ENCODE peak calls at places on chromosomes 13 and 19, in seven cellular contexts. B is stomach; V is germinal center; W is hippocampal formation; G is Daoy; S is substantia nigra; H is effector CD4-positive, alpha-beta T cell. N is an unnamed sample.

GRCh38 chr19:45071969-45072790 is 4.1 kb downstream of the ZNF296 start:
- DNase-seq in B (peak; percentile 78), V (no peak), W (no peak), G (no peak), S (no peak), H (no peak), N (no peak)

GRCh38 chr19:5024282-5024681 is 55.4 kb downstream of the KDM4B start:
- DNase-seq in B (no peak), V (no peak), W (no peak), G (no peak), S (no peak), H (no peak), N (no peak)

GRCh38 chr13:98279473-98280175 is 102.6 kb upstream of the RNF113B start:
- DNase-seq in B (no peak), V (peak; percentile 52), W (no peak), G (peak; percentile 29), S (no peak), H (no peak), N (no peak)

GRCh38 chr13:31012285-31013024 is 80.0 kb downstream of the TEX26 start:
- DNase-seq in B (no peak), V (no peak), W (no peak), G (peak; percentile 11), S (no peak), H (no peak), N (no peak)

GRCh38 chr13:93628136-93628535 is 401.5 kb downstream of the GPC6 start:
- DNase-seq in B (no peak), V (no peak), W (no peak), G (no peak), S (no peak), H (no peak), N (no peak)

GRCh38 chr13:73715114-73715909 is 418.9 kb downstream of the KLF12 start:
- DNase-seq in B (no peak), V (no peak), W (no peak), G (no peak), S (no peak), H (peak; percentile 50), N (no peak)

GRCh38 chr13:23889598-23890224 is 511 bp upstream of the MIPEP start:
- DNase-seq in B (no peak), V (no peak), W (peak; percentile 71), G (peak; percentile 15), S (no peak), H (no peak), N (no peak)

GRCh38 chr19:4521170-4521887 is 3.0 kb upstream of the PLIN4 start:
- DNase-seq in B (no peak), V (no peak), W (no peak), G (peak; percentile 39), S (no peak), H (no peak), N (no peak)

GRCh38 chr13:102658678-102659077 is 36.2 kb downstream of the METTL21C start:
- DNase-seq in B (no peak), V (no peak), W (no peak), G (no peak), S (no peak), H (no peak), N (no peak)

GRCh38 chr13:23588576-23589141 is 18.4 kb downstream of the TNFRSF19 start:
- DNase-seq in B (no peak), V (no peak), W (no peak), G (no peak), S (no peak), H (no peak), N (no peak)

GRCh38 chr13:111939285-111940278 is 127.4 kb upstream of the SOX1 start:
- DNase-seq in B (peak; percentile 22), V (no peak), W (no peak), G (no peak), S (no peak), H (no peak), N (no peak)

GRCh38 chr13:23399254-23399796 is 34.2 kb downstream of the SACS start:
- DNase-seq in B (no peak), V (no peak), W (no peak), G (no peak), S (no peak), H (no peak), N (no peak)

GRCh38 chr13:90420683-90421082 is 926.8 kb upstream of the MIR17HG start:
- DNase-seq in B (no peak), V (no peak), W (no peak), G (no peak), S (no peak), H (no peak), N (no peak)

N was measured in head of caudate nucleus.